ENCODE peak calls at places on chromosomes 12 and 14, in four cellular contexts. E, W, V and Y are unnamed samples.

GRCh38 chr14:105537580-105538474 is 11.4 kb downstream of the TMEM121 start:
- DNase-seq in E (no peak), W (peak), V (peak), Y (peak)

GRCh38 chr14:58282925-58283593 is 15.3 kb upstream of the ARID4A start:
- DNase-seq in E (no peak), W (no peak), V (no peak), Y (no peak)

GRCh38 chr14:101838476-101838875 is 77.0 kb downstream of the PPP2R5C start:
- DNase-seq in E (no peak), W (no peak), V (no peak), Y (no peak)

GRCh38 chr12:40970320-40970907 is 217.7 kb upstream of the PDZRN4 start:
- DNase-seq in E (no peak), W (no peak), V (no peak), Y (no peak)

GRCh38 chr12:57119294-57119693 is 8.1 kb upstream of the STAT6 start:
- DNase-seq in E (no peak), W (no peak), V (no peak), Y (no peak)

GRCh38 chr12:76158518-76159321 is 74.2 kb upstream of the NAP1L1 start:
- DNase-seq in E (no peak), W (peak), V (peak), Y (peak)

GRCh38 chr14:51566831-51567582 is 84.7 kb upstream of the FRMD6 start:
- DNase-seq in E (no peak), W (no peak), V (no peak), Y (no peak)

GRCh38 chr14:20555845-20556244 is 5.0 kb downstream of the RNASE9 start:
- DNase-seq in E (no peak), W (no peak), V (no peak), Y (no peak)